ENCODE peak calls at places on chromosome 2, in six cellular contexts. L is Caco-2; X is NB4; G is AG10803; P is heart left ventricle; W is CD8-positive, alpha-beta T cell. S is an unnamed sample.

GRCh38 chr2:44639399-44639798 is 277.7 kb downstream of the CAMKMT start:
- DNase-seq in L (no peak), X (no peak), G (no peak), P (no peak), W (no peak), S (no peak)

GRCh38 chr2:179613701-179614100 is 247.7 kb downstream of the ZNF385B start:
- DNase-seq in L (no peak), X (no peak), G (peak), P (no peak), W (no peak), S (no peak)

GRCh38 chr2:160010361-160011145 is 51.9 kb downstream of the PLA2R1 start:
- DNase-seq in L (no peak), X (no peak), G (peak), P (no peak), W (no peak), S (no peak)

GRCh38 chr2:168434164-168434563 is 21.9 kb upstream of the CERS6 start:
- DNase-seq in L (no peak), X (no peak), G (no peak), P (peak), W (no peak), S (no peak)

GRCh38 chr2:176105727-176106635 is 1.1 kb upstream of the HOXD11 start:
- DNase-seq in L (no peak), X (no peak), G (no peak), P (peak), W (no peak), S (no peak)

GRCh38 chr2:13581471-13581870 is 864.7 kb downstream of the TRIB2 start:
- DNase-seq in L (no peak), X (peak), G (no peak), P (no peak), W (no peak), S (no peak)

GRCh38 chr2:95760839-95761525 is 169.2 kb downstream of the TRIM43 start:
- DNase-seq in L (peak), X (peak), G (peak), P (no peak), W (no peak), S (peak)

GRCh38 chr2:132652501-132652900 is 17.5 kb downstream of the LYPD1 start:
- DNase-seq in L (no peak), X (no peak), G (no peak), P (no peak), W (no peak), S (no peak)

GRCh38 chr2:239724851-239725550 is 300.1 kb downstream of the NDUFA10 start:
- DNase-seq in L (peak), X (no peak), G (no peak), P (peak), W (no peak), S (no peak)

GRCh38 chr2:207048421-207048820 is 109.1 kb downstream of the CPO start:
- DNase-seq in L (no peak), X (no peak), G (no peak), P (no peak), W (no peak), S (no peak)

GRCh38 chr2:152602750-152603149 is 114.5 kb downstream of the PRPF40A start:
- DNase-seq in L (no peak), X (no peak), G (no peak), P (no peak), W (no peak), S (no peak)

GRCh38 chr2:205297368-205297767 is 384.9 kb upstream of the NRP2 start:
- DNase-seq in L (no peak), X (no peak), G (no peak), P (no peak), W (no peak), S (no peak)

GRCh38 chr2:242054406-242054805 is 184.9 kb downstream of the RTP5 start:
- DNase-seq in L (no peak), X (no peak), G (no peak), P (no peak), W (no peak), S (no peak)

GRCh38 chr2:128714861-128715312 is 396.2 kb upstream of the HS6ST1 start:
- DNase-seq in L (no peak), X (peak), G (no peak), P (no peak), W (no peak), S (no peak)

GRCh38 chr2:100397117-100397860 is 20.2 kb downstream of the CHST10 start:
- DNase-seq in L (no peak), X (no peak), G (no peak), P (no peak), W (no peak), S (no peak)

GRCh38 chr2:41936751-41937463 is 110.9 kb upstream of the PKDCC start:
- DNase-seq in L (no peak), X (no peak), G (no peak), P (no peak), W (no peak), S (no peak)

GRCh38 chr2:898319-898718 is 52.3 kb upstream of the SNTG2 start:
- DNase-seq in L (no peak), X (peak), G (no peak), P (no peak), W (no peak), S (no peak)

GRCh38 chr2:144912206-144912605 is 392.3 kb upstream of the ZEB2 start:
- DNase-seq in L (no peak), X (no peak), G (peak), P (no peak), W (no peak), S (no peak)

GRCh38 chr2:240520974-240521350 is 36.8 kb downstream of the ANKMY1 start:
- DNase-seq in L (no peak), X (no peak), G (no peak), P (no peak), W (no peak), S (no peak)

DNA sequence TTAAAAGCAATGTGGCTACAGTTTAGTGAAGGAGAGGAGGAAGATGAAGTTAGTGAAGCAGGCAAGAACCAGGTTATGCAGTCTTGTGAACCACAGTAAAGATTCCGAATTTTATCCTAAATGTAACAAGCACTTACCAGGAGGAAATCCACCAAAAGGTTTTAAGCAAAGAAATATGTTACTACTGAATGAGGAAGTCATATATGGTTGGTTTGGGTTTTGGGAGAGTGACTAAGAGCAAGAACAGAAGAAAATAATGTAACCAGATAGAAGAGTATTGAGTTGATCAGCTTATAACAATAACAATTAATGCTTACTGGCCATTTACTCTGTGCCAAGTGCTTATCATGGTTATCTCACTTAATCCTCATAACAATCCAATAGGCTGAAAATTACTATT is 1.9 kb downstream of the USP37 start:
- DNase-seq in L (no peak), X (peak), G (no peak), P (no peak), W (no peak), S (no peak)
- H3K4me3 ChIP-seq in L (no peak), X (peak), G (no peak), P (no peak), W (no peak), S (no peak)

GRCh38 chr2:72963423-72964145 is 46.3 kb downstream of the EMX1 start:
- DNase-seq in L (no peak), X (no peak), G (no peak), P (no peak), W (no peak), S (no peak)

GRCh38 chr2:72964146-72964525 is 46.8 kb downstream of the EMX1 start:
- DNase-seq in L (no peak), X (no peak), G (no peak), P (no peak), W (no peak), S (no peak)

GRCh38 chr2:72968286-72968685 is 51.0 kb downstream of the EMX1 start:
- DNase-seq in L (no peak), X (no peak), G (no peak), P (no peak), W (no peak), S (no peak)

GRCh38 chr2:72965016-72965415 is 47.7 kb downstream of the EMX1 start:
- DNase-seq in L (no peak), X (no peak), G (no peak), P (no peak), W (no peak), S (no peak)

GRCh38 chr2:72965770-72966430 is 48.6 kb downstream of the EMX1 start:
- DNase-seq in L (no peak), X (no peak), G (no peak), P (no peak), W (no peak), S (no peak)
- H3K4me3 ChIP-seq in L (no peak), X (no peak), G (no peak), P (no peak), W (no peak), S (no peak)

GRCh38 chr2:23513245-23513880 is 128.4 kb downstream of the KLHL29 start:
- DNase-seq in L (no peak), X (no peak), G (no peak), P (no peak), W (no peak), S (no peak)
- H3K4me3 ChIP-seq in L (no peak), X (no peak), G (no peak), P (no peak), W (no peak), S (no peak)

DNA sequence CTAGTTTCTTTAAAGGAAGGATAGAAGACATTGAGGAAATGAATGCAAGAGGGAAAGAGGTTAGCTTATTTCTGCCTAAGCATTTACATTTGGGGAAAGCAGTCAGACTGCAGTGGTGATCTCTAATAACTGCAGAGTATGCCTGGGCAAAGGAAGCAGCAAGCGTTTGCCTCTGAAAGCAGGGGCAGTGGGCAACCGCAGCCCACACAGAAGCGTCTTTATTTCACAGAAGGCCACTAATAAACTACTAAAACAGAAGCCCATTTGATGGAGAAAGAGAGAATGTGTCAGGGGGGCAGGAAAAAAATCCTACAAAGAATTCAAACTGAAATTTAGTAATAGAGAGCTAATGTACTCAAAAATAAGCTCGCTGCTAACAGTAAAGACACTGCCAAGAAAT is 53.1 kb downstream of the LRRTM4 start:
- DNase-seq in L (no peak), X (no peak), G (no peak), P (no peak), W (no peak), S (no peak)
- H3K4me3 ChIP-seq in L (no peak), X (no peak), G (no peak), P (no peak), W (no peak), S (no peak)

DNA sequence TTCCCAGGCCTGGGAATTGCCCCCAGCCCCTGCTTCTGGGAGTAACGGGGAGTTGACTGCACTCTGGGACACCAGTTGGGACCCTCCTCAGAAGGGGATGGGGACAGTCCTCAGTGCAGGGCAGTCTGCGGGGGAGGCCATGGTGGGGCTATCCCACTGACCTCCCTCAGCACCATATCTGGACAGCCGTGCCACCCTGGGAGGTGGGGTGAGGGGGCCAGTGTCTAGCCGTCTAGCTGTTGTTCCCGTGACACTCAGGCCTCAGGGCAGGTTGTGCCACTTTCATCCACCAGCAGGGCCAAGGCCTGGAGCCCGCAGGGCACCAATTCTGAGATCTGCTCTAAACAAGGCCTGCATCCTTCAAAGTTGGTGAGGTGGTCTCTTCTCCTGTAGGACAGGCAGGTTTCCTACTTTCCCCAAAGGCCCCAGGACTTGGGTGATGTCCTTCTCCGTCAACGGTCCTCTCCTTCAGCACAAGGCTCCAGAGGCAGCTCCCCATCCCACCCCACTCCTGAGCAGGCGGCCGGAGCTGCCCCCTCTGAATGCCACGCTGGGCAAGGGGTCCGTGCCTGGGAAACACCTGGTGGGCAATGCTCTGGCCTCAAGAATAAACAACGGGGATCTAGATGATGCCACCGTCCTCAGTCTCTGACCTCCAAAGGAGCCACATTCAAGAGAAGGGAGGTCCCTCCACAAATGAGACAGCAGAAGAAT is 43.0 kb upstream of the PTMA start:
- DNase-seq in L (no peak), X (no peak), G (no peak), P (no peak), W (no peak), S (no peak)
- H3K4me3 ChIP-seq in L (no peak), X (peak), G (peak), P (no peak), W (no peak), S (no peak)

DNA sequence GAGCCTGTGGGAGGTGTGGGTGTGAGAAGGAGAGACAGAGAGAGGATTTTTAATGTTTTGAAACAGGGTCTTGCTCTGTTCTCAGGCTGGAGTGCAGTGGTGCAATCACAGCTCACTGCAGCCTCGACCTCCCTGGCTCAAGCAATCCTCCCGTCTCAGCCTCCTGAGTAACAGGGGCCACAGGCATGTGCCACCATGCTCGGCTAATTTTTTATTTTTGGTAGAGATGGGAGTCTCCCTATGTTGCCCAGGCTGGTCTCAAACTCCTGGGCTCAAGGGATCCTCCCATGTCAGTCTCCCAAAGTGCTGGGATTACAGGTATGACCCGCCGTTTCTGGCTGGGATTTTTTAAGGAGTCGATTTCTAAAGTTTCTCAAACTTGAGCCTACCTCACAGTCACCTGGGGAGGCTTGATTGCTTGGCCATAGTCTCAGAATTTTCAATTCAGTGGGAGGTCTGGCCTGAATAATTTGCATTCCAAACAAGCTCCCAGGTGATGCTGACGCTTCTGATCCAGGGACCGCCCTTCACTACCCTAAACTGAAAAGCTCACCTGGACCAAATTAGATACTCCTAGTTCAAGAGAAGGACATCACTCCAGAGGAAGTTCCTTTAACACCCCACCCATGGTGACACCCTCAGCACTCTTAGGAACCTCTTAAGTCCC is 70.8 kb upstream of the SLC1A4 start:
- DNase-seq in L (no peak), X (no peak), G (no peak), P (no peak), W (no peak), S (no peak)
- H3K4me3 ChIP-seq in L (peak), X (peak), G (peak), P (no peak), W (peak), S (peak)

DNA sequence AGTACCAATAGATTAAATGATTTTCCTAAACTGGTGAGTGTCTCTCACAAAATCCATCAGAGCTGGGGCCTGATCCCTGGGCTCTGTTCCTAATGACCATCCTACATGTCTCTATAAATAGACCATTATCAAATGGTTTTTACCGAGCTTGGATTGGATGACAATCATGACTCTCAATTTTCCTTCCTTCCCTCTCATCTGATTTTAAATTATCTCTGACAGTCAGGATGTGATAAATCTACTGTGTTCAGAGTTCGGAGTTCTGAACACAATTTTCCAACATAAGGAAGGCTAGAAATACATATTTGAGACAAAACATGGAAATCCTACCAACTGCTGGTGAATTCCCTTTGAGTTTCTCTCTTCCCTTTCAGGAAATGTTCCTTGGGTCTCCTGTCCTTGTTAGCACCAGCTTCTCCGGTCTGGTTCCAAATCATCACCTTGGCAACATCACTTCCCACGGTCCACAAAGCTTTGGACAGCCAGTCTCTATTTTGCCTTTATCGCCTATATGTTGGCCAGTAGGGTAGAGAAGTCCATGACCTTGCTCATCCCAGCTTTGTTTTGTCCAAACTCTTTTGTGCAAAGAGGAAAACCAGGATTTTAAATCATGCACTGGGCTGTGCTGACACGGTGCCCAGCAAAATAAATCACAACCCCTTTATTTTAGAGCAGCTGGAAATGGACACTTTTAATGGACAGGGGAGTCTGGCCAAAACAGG is 139.6 kb upstream of the ITGA6 start:
- DNase-seq in L (no peak), X (no peak), G (no peak), P (no peak), W (no peak), S (no peak)
- H3K4me3 ChIP-seq in L (no peak), X (no peak), G (no peak), P (no peak), W (no peak), S (no peak)

DNA sequence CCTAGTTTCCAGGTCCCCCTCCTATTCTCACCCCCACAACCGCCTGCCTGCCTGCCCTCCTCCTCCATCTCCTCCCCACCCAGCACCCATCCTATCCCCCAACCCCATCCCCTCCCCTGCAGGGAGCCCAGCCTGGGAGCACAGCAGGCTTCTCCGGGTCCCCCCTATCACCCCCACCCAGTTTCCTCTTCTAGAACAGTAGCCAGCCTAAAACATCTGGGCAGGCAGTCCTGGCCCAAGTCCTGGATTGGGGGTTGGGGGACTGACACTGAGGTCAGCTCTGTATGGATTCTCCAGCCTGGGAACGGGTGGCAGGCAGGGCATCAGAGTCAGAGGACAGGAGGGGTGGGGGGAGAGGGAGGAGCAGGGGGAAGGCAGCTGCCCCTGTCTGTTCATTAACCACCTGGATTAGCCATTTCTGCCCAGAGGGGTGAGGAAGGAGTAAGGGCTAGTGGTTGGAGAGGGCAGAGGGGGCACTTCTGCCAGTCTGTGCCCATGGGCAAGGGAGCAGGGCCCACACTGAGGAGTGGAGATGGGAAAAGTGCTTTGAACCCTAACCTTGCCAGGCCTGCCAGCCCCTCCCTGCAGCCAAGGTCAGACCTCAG is 60.0 kb downstream of the TNS1 start:
- DNase-seq in L (no peak), X (no peak), G (no peak), P (peak), W (no peak), S (no peak)
- H3K4me3 ChIP-seq in L (peak), X (no peak), G (peak), P (peak), W (no peak), S (peak)

S was measured in AG09309.